ENCODE peak calls at places on chromosomes 2 and 18, in five cellular contexts. V is HTR-8/SVneo, C is IMR-90, Y is A172, K is A549. L is an unnamed sample.

GRCh38 chr2:191892391-191892790 is 45.5 kb upstream of the CAVIN2 start:
- DNase-seq in V (no peak), C (peak; percentile 86), Y (no peak), K (no peak), L (peak; percentile 63)

GRCh38 chr2:65416321-65416720 is 16.1 kb downstream of the SPRED2 start:
- DNase-seq in V (no peak), C (no peak), Y (no peak), K (no peak), L (no peak)

GRCh38 chr2:202695166-202695565 is 60.4 kb downstream of the FAM117B start:
- DNase-seq in V (no peak), C (peak; percentile 79), Y (no peak), K (no peak), L (no peak)

GRCh38 chr2:209648714-209649113 is 122.9 kb upstream of the UNC80 start:
- DNase-seq in V (no peak), C (peak; percentile 2), Y (peak; percentile 69), K (no peak), L (no peak)

GRCh38 chr2:197107291-197108269 is 181.1 kb upstream of the PGAP1 start:
- DNase-seq in V (no peak), C (peak; percentile 69), Y (no peak), K (peak; percentile 53), L (no peak)

GRCh38 chr18:21714472-21714871 is 9.9 kb upstream of the ABHD3 start:
- DNase-seq in V (no peak), C (no peak), Y (no peak), K (no peak), L (no peak)

GRCh38 chr2:181190711-181191110 is 210.3 kb downstream of the UBE2E3 start:
- DNase-seq in V (no peak), C (no peak), Y (no peak), K (no peak), L (no peak)

GRCh38 chr2:85503611-85504433 is 35.1 kb upstream of the MAT2A start:
- DNase-seq in V (no peak), C (peak; percentile 39), Y (peak; percentile 44), K (no peak), L (peak; percentile 26)

GRCh38 chr2:48257456-48257855 is 272.5 kb upstream of the STON1 start:
- DNase-seq in V (no peak), C (no peak), Y (no peak), K (no peak), L (no peak)

GRCh38 chr2:11533278-11534077 is at the start of gene GREB1:
- DNase-seq in V (no peak), C (no peak), Y (no peak), K (no peak), L (no peak)

GRCh38 chr2:30149513-30149912 is 2.7 kb downstream of the YPEL5 start:
- DNase-seq in V (no peak), C (no peak), Y (peak; percentile 25), K (no peak), L (no peak)

L was measured in dermis microvascular lymphatic vessel endothelial cell.